ENCODE peak calls at places on chromosomes 4 and X, in ten cellular contexts. One of them, this sample, is unnamed.

GRCh38 chr4:184647391-184648101 is 1.7 kb downstream of the CASP3 start:
- DNase-seq in CD8-positive, alpha-beta memory T cell: no peak
- DNase-seq in progenitor cell of endocrine pancreas: no peak
- DNase-seq in NCI-H1930: no peak
- DNase-seq in astrocyte of the spinal cord: peak
- DNase-seq in stimulated activated CD4-positive, alpha-beta T cell treated with anti-CD3 and anti-CD28 coated beads, Interleukin-2, amount 100 ng/mL, for 48 hours: no peak
- DNase-seq in breast epithelium: no peak
- DNase-seq in NCI-H82: no peak
- DNase-seq in A549: no peak
- DNase-seq in stimulated activated CD8-positive, alpha-beta memory T cell treated with anti-CD3 and anti-CD28 coated beads, Interleukin-15, amount 100 ng/mL, for 4 hours: no peak
- DNase-seq in this sample: no peak

GRCh38 chr4:100417565-100417964 is 100.3 kb downstream of the EMCN start:
- DNase-seq in astrocyte of the spinal cord: no peak
- DNase-seq in stimulated activated CD8-positive, alpha-beta memory T cell treated with anti-CD3 and anti-CD28 coated beads, Interleukin-15, amount 100 ng/mL, for 4 hours: no peak
- DNase-seq in stimulated activated CD4-positive, alpha-beta T cell treated with anti-CD3 and anti-CD28 coated beads, Interleukin-2, amount 100 ng/mL, for 48 hours: no peak
- DNase-seq in breast epithelium: no peak
- DNase-seq in progenitor cell of endocrine pancreas: no peak
- DNase-seq in A549: no peak
- DNase-seq in CD8-positive, alpha-beta memory T cell: no peak
- DNase-seq in NCI-H1930: no peak
- DNase-seq in NCI-H82: peak
- DNase-seq in this sample: peak

GRCh38 chr4:8507251-8507570 is 66.6 kb downstream of the TRMT44 start:
- DNase-seq in A549: no peak
- DNase-seq in stimulated activated CD8-positive, alpha-beta memory T cell treated with anti-CD3 and anti-CD28 coated beads, Interleukin-15, amount 100 ng/mL, for 4 hours: no peak
- DNase-seq in stimulated activated CD4-positive, alpha-beta T cell treated with anti-CD3 and anti-CD28 coated beads, Interleukin-2, amount 100 ng/mL, for 48 hours: no peak
- DNase-seq in astrocyte of the spinal cord: peak
- DNase-seq in NCI-H82: no peak
- DNase-seq in progenitor cell of endocrine pancreas: no peak
- DNase-seq in CD8-positive, alpha-beta memory T cell: no peak
- DNase-seq in NCI-H1930: no peak
- DNase-seq in breast epithelium: no peak
- DNase-seq in this sample: no peak

GRCh38 chr4:91471280-91471679 is 832.5 kb upstream of the GRID2 start:
- DNase-seq in A549: no peak
- DNase-seq in NCI-H82: no peak
- DNase-seq in breast epithelium: no peak
- DNase-seq in progenitor cell of endocrine pancreas: no peak
- DNase-seq in astrocyte of the spinal cord: no peak
- DNase-seq in CD8-positive, alpha-beta memory T cell: no peak
- DNase-seq in stimulated activated CD8-positive, alpha-beta memory T cell treated with anti-CD3 and anti-CD28 coated beads, Interleukin-15, amount 100 ng/mL, for 4 hours: no peak
- DNase-seq in stimulated activated CD4-positive, alpha-beta T cell treated with anti-CD3 and anti-CD28 coated beads, Interleukin-2, amount 100 ng/mL, for 48 hours: no peak
- DNase-seq in NCI-H1930: no peak
- DNase-seq in this sample: peak

GRCh38 chr4:13990596-13991589 is 363.4 kb upstream of the BOD1L1 start:
- DNase-seq in progenitor cell of endocrine pancreas: no peak
- DNase-seq in breast epithelium: no peak
- DNase-seq in A549: peak
- DNase-seq in CD8-positive, alpha-beta memory T cell: no peak
- DNase-seq in NCI-H82: no peak
- DNase-seq in astrocyte of the spinal cord: no peak
- DNase-seq in NCI-H1930: no peak
- DNase-seq in stimulated activated CD8-positive, alpha-beta memory T cell treated with anti-CD3 and anti-CD28 coated beads, Interleukin-15, amount 100 ng/mL, for 4 hours: no peak
- DNase-seq in stimulated activated CD4-positive, alpha-beta T cell treated with anti-CD3 and anti-CD28 coated beads, Interleukin-2, amount 100 ng/mL, for 48 hours: no peak
- DNase-seq in this sample: peak

GRCh38 chrX:11791537-11791936 is 33.5 kb downstream of the MSL3 start:
- DNase-seq in progenitor cell of endocrine pancreas: no peak
- DNase-seq in breast epithelium: no peak
- DNase-seq in NCI-H82: no peak
- DNase-seq in A549: no peak
- DNase-seq in CD8-positive, alpha-beta memory T cell: no peak
- DNase-seq in NCI-H1930: no peak
- DNase-seq in astrocyte of the spinal cord: no peak
- DNase-seq in stimulated activated CD4-positive, alpha-beta T cell treated with anti-CD3 and anti-CD28 coated beads, Interleukin-2, amount 100 ng/mL, for 48 hours: no peak
- DNase-seq in stimulated activated CD8-positive, alpha-beta memory T cell treated with anti-CD3 and anti-CD28 coated beads, Interleukin-15, amount 100 ng/mL, for 4 hours: no peak
- DNase-seq in this sample: peak

GRCh38 chr4:127609484-127609883 is 23.3 kb upstream of the INTU start:
- DNase-seq in NCI-H1930: no peak
- DNase-seq in astrocyte of the spinal cord: no peak
- DNase-seq in stimulated activated CD8-positive, alpha-beta memory T cell treated with anti-CD3 and anti-CD28 coated beads, Interleukin-15, amount 100 ng/mL, for 4 hours: no peak
- DNase-seq in breast epithelium: no peak
- DNase-seq in progenitor cell of endocrine pancreas: no peak
- DNase-seq in CD8-positive, alpha-beta memory T cell: no peak
- DNase-seq in stimulated activated CD4-positive, alpha-beta T cell treated with anti-CD3 and anti-CD28 coated beads, Interleukin-2, amount 100 ng/mL, for 48 hours: no peak
- DNase-seq in A549: no peak
- DNase-seq in NCI-H82: no peak
- DNase-seq in this sample: no peak

GRCh38 chrX:27439771-27440170 is 23.4 kb downstream of the PPP4R3C start:
- DNase-seq in stimulated activated CD4-positive, alpha-beta T cell treated with anti-CD3 and anti-CD28 coated beads, Interleukin-2, amount 100 ng/mL, for 48 hours: no peak
- DNase-seq in progenitor cell of endocrine pancreas: no peak
- DNase-seq in astrocyte of the spinal cord: no peak
- DNase-seq in breast epithelium: no peak
- DNase-seq in CD8-positive, alpha-beta memory T cell: no peak
- DNase-seq in NCI-H82: no peak
- DNase-seq in NCI-H1930: no peak
- DNase-seq in stimulated activated CD8-positive, alpha-beta memory T cell treated with anti-CD3 and anti-CD28 coated beads, Interleukin-15, amount 100 ng/mL, for 4 hours: no peak
- DNase-seq in A549: no peak
- DNase-seq in this sample: peak

GRCh38 chrX:39745782-39746181 is 352.0 kb downstream of the BCOR start:
- DNase-seq in progenitor cell of endocrine pancreas: no peak
- DNase-seq in NCI-H82: no peak
- DNase-seq in stimulated activated CD4-positive, alpha-beta T cell treated with anti-CD3 and anti-CD28 coated beads, Interleukin-2, amount 100 ng/mL, for 48 hours: no peak
- DNase-seq in stimulated activated CD8-positive, alpha-beta memory T cell treated with anti-CD3 and anti-CD28 coated beads, Interleukin-15, amount 100 ng/mL, for 4 hours: no peak
- DNase-seq in breast epithelium: no peak
- DNase-seq in CD8-positive, alpha-beta memory T cell: no peak
- DNase-seq in A549: no peak
- DNase-seq in NCI-H1930: no peak
- DNase-seq in astrocyte of the spinal cord: no peak
- DNase-seq in this sample: peak

GRCh38 chr4:1293531-1293941 is 3.8 kb downstream of the MAEA start:
- DNase-seq in NCI-H1930: no peak
- DNase-seq in CD8-positive, alpha-beta memory T cell: no peak
- DNase-seq in A549: no peak
- DNase-seq in stimulated activated CD8-positive, alpha-beta memory T cell treated with anti-CD3 and anti-CD28 coated beads, Interleukin-15, amount 100 ng/mL, for 4 hours: no peak
- DNase-seq in progenitor cell of endocrine pancreas: no peak
- DNase-seq in astrocyte of the spinal cord: no peak
- DNase-seq in breast epithelium: no peak
- DNase-seq in NCI-H82: no peak
- DNase-seq in stimulated activated CD4-positive, alpha-beta T cell treated with anti-CD3 and anti-CD28 coated beads, Interleukin-2, amount 100 ng/mL, for 48 hours: no peak
- DNase-seq in this sample: no peak

GRCh38 chr4:168631241-168632151 is 134.6 kb downstream of the PALLD start:
- DNase-seq in progenitor cell of endocrine pancreas: peak
- DNase-seq in NCI-H82: peak
- DNase-seq in stimulated activated CD8-positive, alpha-beta memory T cell treated with anti-CD3 and anti-CD28 coated beads, Interleukin-15, amount 100 ng/mL, for 4 hours: no peak
- DNase-seq in stimulated activated CD4-positive, alpha-beta T cell treated with anti-CD3 and anti-CD28 coated beads, Interleukin-2, amount 100 ng/mL, for 48 hours: peak
- DNase-seq in astrocyte of the spinal cord: peak
- DNase-seq in breast epithelium: peak
- DNase-seq in NCI-H1930: peak
- DNase-seq in A549: peak
- DNase-seq in CD8-positive, alpha-beta memory T cell: no peak
- DNase-seq in this sample: peak

GRCh38 chr4:118905546-118905945 is 16.9 kb downstream of the SYNPO2 start:
- DNase-seq in breast epithelium: no peak
- DNase-seq in NCI-H1930: no peak
- DNase-seq in NCI-H82: peak
- DNase-seq in A549: no peak
- DNase-seq in progenitor cell of endocrine pancreas: no peak
- DNase-seq in stimulated activated CD4-positive, alpha-beta T cell treated with anti-CD3 and anti-CD28 coated beads, Interleukin-2, amount 100 ng/mL, for 48 hours: no peak
- DNase-seq in stimulated activated CD8-positive, alpha-beta memory T cell treated with anti-CD3 and anti-CD28 coated beads, Interleukin-15, amount 100 ng/mL, for 4 hours: no peak
- DNase-seq in CD8-positive, alpha-beta memory T cell: no peak
- DNase-seq in astrocyte of the spinal cord: no peak
- DNase-seq in this sample: no peak

GRCh38 chr4:182745268-182745667 is 171.9 kb downstream of the DCTD start:
- DNase-seq in stimulated activated CD8-positive, alpha-beta memory T cell treated with anti-CD3 and anti-CD28 coated beads, Interleukin-15, amount 100 ng/mL, for 4 hours: no peak
- DNase-seq in NCI-H1930: no peak
- DNase-seq in NCI-H82: no peak
- DNase-seq in breast epithelium: no peak
- DNase-seq in stimulated activated CD4-positive, alpha-beta T cell treated with anti-CD3 and anti-CD28 coated beads, Interleukin-2, amount 100 ng/mL, for 48 hours: no peak
- DNase-seq in CD8-positive, alpha-beta memory T cell: no peak
- DNase-seq in progenitor cell of endocrine pancreas: no peak
- DNase-seq in A549: no peak
- DNase-seq in astrocyte of the spinal cord: no peak
- DNase-seq in this sample: peak

GRCh38 chr4:176238819-176239218 is 30.2 kb downstream of the ASB5 start:
- DNase-seq in progenitor cell of endocrine pancreas: no peak
- DNase-seq in A549: no peak
- DNase-seq in NCI-H1930: no peak
- DNase-seq in stimulated activated CD8-positive, alpha-beta memory T cell treated with anti-CD3 and anti-CD28 coated beads, Interleukin-15, amount 100 ng/mL, for 4 hours: no peak
- DNase-seq in NCI-H82: peak
- DNase-seq in stimulated activated CD4-positive, alpha-beta T cell treated with anti-CD3 and anti-CD28 coated beads, Interleukin-2, amount 100 ng/mL, for 48 hours: no peak
- DNase-seq in astrocyte of the spinal cord: peak
- DNase-seq in CD8-positive, alpha-beta memory T cell: no peak
- DNase-seq in breast epithelium: no peak
- DNase-seq in this sample: peak

GRCh38 chr4:73692284-73692683 is 48.1 kb upstream of the CXCL8 start:
- DNase-seq in CD8-positive, alpha-beta memory T cell: no peak
- DNase-seq in NCI-H82: no peak
- DNase-seq in progenitor cell of endocrine pancreas: no peak
- DNase-seq in NCI-H1930: no peak
- DNase-seq in stimulated activated CD4-positive, alpha-beta T cell treated with anti-CD3 and anti-CD28 coated beads, Interleukin-2, amount 100 ng/mL, for 48 hours: no peak
- DNase-seq in stimulated activated CD8-positive, alpha-beta memory T cell treated with anti-CD3 and anti-CD28 coated beads, Interleukin-15, amount 100 ng/mL, for 4 hours: no peak
- DNase-seq in breast epithelium: no peak
- DNase-seq in astrocyte of the spinal cord: no peak
- DNase-seq in A549: no peak
- DNase-seq in this sample: no peak

GRCh38 chrX:15797707-15798106 is 7.4 kb downstream of the ZRSR2 start:
- DNase-seq in NCI-H82: no peak
- DNase-seq in breast epithelium: no peak
- DNase-seq in NCI-H1930: no peak
- DNase-seq in progenitor cell of endocrine pancreas: no peak
- DNase-seq in A549: no peak
- DNase-seq in stimulated activated CD8-positive, alpha-beta memory T cell treated with anti-CD3 and anti-CD28 coated beads, Interleukin-15, amount 100 ng/mL, for 4 hours: no peak
- DNase-seq in CD8-positive, alpha-beta memory T cell: no peak
- DNase-seq in astrocyte of the spinal cord: no peak
- DNase-seq in stimulated activated CD4-positive, alpha-beta T cell treated with anti-CD3 and anti-CD28 coated beads, Interleukin-2, amount 100 ng/mL, for 48 hours: no peak
- DNase-seq in this sample: no peak

GRCh38 chr4:137463377-137464003 is 68.8 kb downstream of the PCDH18 start:
- DNase-seq in NCI-H1930: no peak
- DNase-seq in CD8-positive, alpha-beta memory T cell: no peak
- DNase-seq in breast epithelium: no peak
- DNase-seq in progenitor cell of endocrine pancreas: no peak
- DNase-seq in stimulated activated CD8-positive, alpha-beta memory T cell treated with anti-CD3 and anti-CD28 coated beads, Interleukin-15, amount 100 ng/mL, for 4 hours: no peak
- DNase-seq in stimulated activated CD4-positive, alpha-beta T cell treated with anti-CD3 and anti-CD28 coated beads, Interleukin-2, amount 100 ng/mL, for 48 hours: no peak
- DNase-seq in astrocyte of the spinal cord: no peak
- DNase-seq in NCI-H82: no peak
- DNase-seq in A549: no peak
- DNase-seq in this sample: no peak

GRCh38 chrX:109155161-109155560 is 326.7 kb downstream of the GUCY2F start:
- DNase-seq in A549: no peak
- DNase-seq in CD8-positive, alpha-beta memory T cell: no peak
- DNase-seq in progenitor cell of endocrine pancreas: no peak
- DNase-seq in stimulated activated CD4-positive, alpha-beta T cell treated with anti-CD3 and anti-CD28 coated beads, Interleukin-2, amount 100 ng/mL, for 48 hours: no peak
- DNase-seq in stimulated activated CD8-positive, alpha-beta memory T cell treated with anti-CD3 and anti-CD28 coated beads, Interleukin-15, amount 100 ng/mL, for 4 hours: no peak
- DNase-seq in NCI-H1930: no peak
- DNase-seq in breast epithelium: no peak
- DNase-seq in NCI-H82: no peak
- DNase-seq in astrocyte of the spinal cord: no peak
- DNase-seq in this sample: no peak

GRCh38 chrX:46617906-46618305 is 44.3 kb downstream of the CHST7 start:
- DNase-seq in stimulated activated CD8-positive, alpha-beta memory T cell treated with anti-CD3 and anti-CD28 coated beads, Interleukin-15, amount 100 ng/mL, for 4 hours: no peak
- DNase-seq in NCI-H82: no peak
- DNase-seq in breast epithelium: no peak
- DNase-seq in A549: no peak
- DNase-seq in CD8-positive, alpha-beta memory T cell: no peak
- DNase-seq in NCI-H1930: no peak
- DNase-seq in stimulated activated CD4-positive, alpha-beta T cell treated with anti-CD3 and anti-CD28 coated beads, Interleukin-2, amount 100 ng/mL, for 48 hours: no peak
- DNase-seq in astrocyte of the spinal cord: no peak
- DNase-seq in progenitor cell of endocrine pancreas: no peak
- DNase-seq in this sample: no peak

GRCh38 chr4:74258949-74259348 is 49.3 kb upstream of the EPGN start:
- DNase-seq in progenitor cell of endocrine pancreas: no peak
- DNase-seq in stimulated activated CD8-positive, alpha-beta memory T cell treated with anti-CD3 and anti-CD28 coated beads, Interleukin-15, amount 100 ng/mL, for 4 hours: no peak
- DNase-seq in astrocyte of the spinal cord: peak
- DNase-seq in NCI-H82: no peak
- DNase-seq in stimulated activated CD4-positive, alpha-beta T cell treated with anti-CD3 and anti-CD28 coated beads, Interleukin-2, amount 100 ng/mL, for 48 hours: no peak
- DNase-seq in CD8-positive, alpha-beta memory T cell: no peak
- DNase-seq in breast epithelium: no peak
- DNase-seq in A549: no peak
- DNase-seq in NCI-H1930: no peak
- DNase-seq in this sample: peak

GRCh38 chr4:68021185-68021584 is 57.9 kb upstream of the TMPRSS11A start:
- DNase-seq in stimulated activated CD8-positive, alpha-beta memory T cell treated with anti-CD3 and anti-CD28 coated beads, Interleukin-15, amount 100 ng/mL, for 4 hours: no peak
- DNase-seq in stimulated activated CD4-positive, alpha-beta T cell treated with anti-CD3 and anti-CD28 coated beads, Interleukin-2, amount 100 ng/mL, for 48 hours: no peak
- DNase-seq in breast epithelium: no peak
- DNase-seq in A549: no peak
- DNase-seq in CD8-positive, alpha-beta memory T cell: no peak
- DNase-seq in progenitor cell of endocrine pancreas: no peak
- DNase-seq in astrocyte of the spinal cord: peak
- DNase-seq in NCI-H1930: no peak
- DNase-seq in NCI-H82: no peak
- DNase-seq in this sample: peak

GRCh38 chr4:186236126-186236525 is 8.8 kb downstream of the KLKB1 start:
- DNase-seq in A549: no peak
- DNase-seq in breast epithelium: no peak
- DNase-seq in NCI-H1930: no peak
- DNase-seq in astrocyte of the spinal cord: no peak
- DNase-seq in stimulated activated CD4-positive, alpha-beta T cell treated with anti-CD3 and anti-CD28 coated beads, Interleukin-2, amount 100 ng/mL, for 48 hours: no peak
- DNase-seq in NCI-H82: no peak
- DNase-seq in CD8-positive, alpha-beta memory T cell: no peak
- DNase-seq in progenitor cell of endocrine pancreas: no peak
- DNase-seq in stimulated activated CD8-positive, alpha-beta memory T cell treated with anti-CD3 and anti-CD28 coated beads, Interleukin-15, amount 100 ng/mL, for 4 hours: no peak
- DNase-seq in this sample: no peak

GRCh38 chrX:155052738-155053498 is 18.0 kb downstream of the CMC4 start:
- DNase-seq in astrocyte of the spinal cord: no peak
- DNase-seq in CD8-positive, alpha-beta memory T cell: no peak
- DNase-seq in stimulated activated CD8-positive, alpha-beta memory T cell treated with anti-CD3 and anti-CD28 coated beads, Interleukin-15, amount 100 ng/mL, for 4 hours: no peak
- DNase-seq in breast epithelium: no peak
- DNase-seq in progenitor cell of endocrine pancreas: no peak
- DNase-seq in stimulated activated CD4-positive, alpha-beta T cell treated with anti-CD3 and anti-CD28 coated beads, Interleukin-2, amount 100 ng/mL, for 48 hours: no peak
- DNase-seq in NCI-H82: no peak
- DNase-seq in NCI-H1930: no peak
- DNase-seq in A549: no peak
- DNase-seq in this sample: peak

GRCh38 chr4:159096434-159096833 is 6.4 kb upstream of the RAPGEF2 start:
- DNase-seq in stimulated activated CD4-positive, alpha-beta T cell treated with anti-CD3 and anti-CD28 coated beads, Interleukin-2, amount 100 ng/mL, for 48 hours: no peak
- DNase-seq in astrocyte of the spinal cord: no peak
- DNase-seq in progenitor cell of endocrine pancreas: no peak
- DNase-seq in NCI-H1930: no peak
- DNase-seq in stimulated activated CD8-positive, alpha-beta memory T cell treated with anti-CD3 and anti-CD28 coated beads, Interleukin-15, amount 100 ng/mL, for 4 hours: no peak
- DNase-seq in CD8-positive, alpha-beta memory T cell: no peak
- DNase-seq in breast epithelium: no peak
- DNase-seq in A549: no peak
- DNase-seq in NCI-H82: no peak
- DNase-seq in this sample: no peak

GRCh38 chrX:15158736-15159406 is 111.0 kb downstream of the ASB9 start:
- DNase-seq in breast epithelium: no peak
- DNase-seq in stimulated activated CD8-positive, alpha-beta memory T cell treated with anti-CD3 and anti-CD28 coated beads, Interleukin-15, amount 100 ng/mL, for 4 hours: no peak
- DNase-seq in NCI-H82: no peak
- DNase-seq in A549: peak
- DNase-seq in stimulated activated CD4-positive, alpha-beta T cell treated with anti-CD3 and anti-CD28 coated beads, Interleukin-2, amount 100 ng/mL, for 48 hours: peak
- DNase-seq in NCI-H1930: no peak
- DNase-seq in astrocyte of the spinal cord: no peak
- DNase-seq in progenitor cell of endocrine pancreas: no peak
- DNase-seq in CD8-positive, alpha-beta memory T cell: no peak
- DNase-seq in this sample: peak

GRCh38 chr4:149676076-149676475 is 139.6 kb downstream of the IQCM start:
- DNase-seq in breast epithelium: no peak
- DNase-seq in astrocyte of the spinal cord: no peak
- DNase-seq in stimulated activated CD4-positive, alpha-beta T cell treated with anti-CD3 and anti-CD28 coated beads, Interleukin-2, amount 100 ng/mL, for 48 hours: no peak
- DNase-seq in CD8-positive, alpha-beta memory T cell: no peak
- DNase-seq in progenitor cell of endocrine pancreas: no peak
- DNase-seq in A549: no peak
- DNase-seq in stimulated activated CD8-positive, alpha-beta memory T cell treated with anti-CD3 and anti-CD28 coated beads, Interleukin-15, amount 100 ng/mL, for 4 hours: no peak
- DNase-seq in NCI-H1930: no peak
- DNase-seq in NCI-H82: no peak
- DNase-seq in this sample: no peak

This sample was measured in renal cortical epithelial cell.